ENCODE peak calls at places on chromosomes 3 and 15, in nine cellular contexts. One of them, this sample, is unnamed.
A peak's percentile ranks its signal among the peaks of the same experiment; 100 is the strongest.

GRCh38 chr3:176872771-176873209 is 324.5 kb downstream of the TBL1XR1 start:
- DNase-seq in activated T-helper 1 cell treated with anti-CD3 and anti-CD28 coated beads, Interleukin-2, amount 50 U/mL, for 16 hours: no peak
- DNase-seq in fibroblast of lung: peak; percentile 43
- DNase-seq in neural crest cell: peak; percentile 45
- DNase-seq in MV-4-11: peak; percentile 10
- DNase-seq in stimulated activated CD8-positive, alpha-beta memory T cell treated with anti-CD3 and anti-CD28 coated beads, Interleukin-15, amount 100 ng/mL, for 48 hours: peak; percentile 9
- DNase-seq in activated T-cell treated with anti-CD3 and anti-CD28 coated beads, Interleukin-2, amount 50 U/mL, for 72 hours: peak; percentile 55
- DNase-seq in progenitor cell of endocrine pancreas: no peak
- DNase-seq in frontal cortex: no peak
- DNase-seq in this sample: peak; percentile 51

GRCh38 chr15:47553933-47554332 is 163.4 kb upstream of the SEMA6D start:
- DNase-seq in activated T-helper 1 cell treated with anti-CD3 and anti-CD28 coated beads, Interleukin-2, amount 50 U/mL, for 16 hours: no peak
- DNase-seq in fibroblast of lung: no peak
- DNase-seq in neural crest cell: no peak
- DNase-seq in MV-4-11: peak; percentile 3
- DNase-seq in stimulated activated CD8-positive, alpha-beta memory T cell treated with anti-CD3 and anti-CD28 coated beads, Interleukin-15, amount 100 ng/mL, for 48 hours: no peak
- DNase-seq in activated T-cell treated with anti-CD3 and anti-CD28 coated beads, Interleukin-2, amount 50 U/mL, for 72 hours: no peak
- DNase-seq in progenitor cell of endocrine pancreas: no peak
- DNase-seq in frontal cortex: no peak
- DNase-seq in this sample: no peak

GRCh38 chr3:190017575-190018288 is 103.0 kb downstream of the P3H2 start:
- DNase-seq in activated T-helper 1 cell treated with anti-CD3 and anti-CD28 coated beads, Interleukin-2, amount 50 U/mL, for 16 hours: no peak
- DNase-seq in fibroblast of lung: peak; percentile 80
- DNase-seq in neural crest cell: no peak
- DNase-seq in MV-4-11: peak; percentile 45
- DNase-seq in stimulated activated CD8-positive, alpha-beta memory T cell treated with anti-CD3 and anti-CD28 coated beads, Interleukin-15, amount 100 ng/mL, for 48 hours: no peak
- DNase-seq in activated T-cell treated with anti-CD3 and anti-CD28 coated beads, Interleukin-2, amount 50 U/mL, for 72 hours: no peak
- DNase-seq in progenitor cell of endocrine pancreas: no peak
- DNase-seq in frontal cortex: no peak
- DNase-seq in this sample: no peak

GRCh38 chr3:43691120-43692002 is 623 bp downstream of the ABHD5 start:
- DNase-seq in activated T-helper 1 cell treated with anti-CD3 and anti-CD28 coated beads, Interleukin-2, amount 50 U/mL, for 16 hours: peak; percentile 9
- DNase-seq in fibroblast of lung: peak; percentile 49
- DNase-seq in neural crest cell: peak; percentile 61
- DNase-seq in MV-4-11: no peak
- DNase-seq in stimulated activated CD8-positive, alpha-beta memory T cell treated with anti-CD3 and anti-CD28 coated beads, Interleukin-15, amount 100 ng/mL, for 48 hours: peak; percentile 32
- DNase-seq in activated T-cell treated with anti-CD3 and anti-CD28 coated beads, Interleukin-2, amount 50 U/mL, for 72 hours: peak; percentile 67
- DNase-seq in progenitor cell of endocrine pancreas: peak; percentile 64
- DNase-seq in frontal cortex: peak; percentile 42
- DNase-seq in this sample: peak; percentile 63

GRCh38 chr3:101850327-101851048 is 1.2 kb downstream of the NFKBIZ start:
- DNase-seq in activated T-helper 1 cell treated with anti-CD3 and anti-CD28 coated beads, Interleukin-2, amount 50 U/mL, for 16 hours: no peak
- DNase-seq in fibroblast of lung: peak; percentile 75
- DNase-seq in neural crest cell: no peak
- DNase-seq in MV-4-11: peak; percentile 71
- DNase-seq in stimulated activated CD8-positive, alpha-beta memory T cell treated with anti-CD3 and anti-CD28 coated beads, Interleukin-15, amount 100 ng/mL, for 48 hours: peak; percentile 20
- DNase-seq in activated T-cell treated with anti-CD3 and anti-CD28 coated beads, Interleukin-2, amount 50 U/mL, for 72 hours: peak; percentile 78
- DNase-seq in progenitor cell of endocrine pancreas: no peak
- DNase-seq in frontal cortex: no peak
- DNase-seq in this sample: peak; percentile 60

GRCh38 chr3:178479860-178480259 is 56.4 kb upstream of the KCNMB2 start:
- DNase-seq in activated T-helper 1 cell treated with anti-CD3 and anti-CD28 coated beads, Interleukin-2, amount 50 U/mL, for 16 hours: no peak
- DNase-seq in fibroblast of lung: no peak
- DNase-seq in neural crest cell: no peak
- DNase-seq in MV-4-11: no peak
- DNase-seq in stimulated activated CD8-positive, alpha-beta memory T cell treated with anti-CD3 and anti-CD28 coated beads, Interleukin-15, amount 100 ng/mL, for 48 hours: no peak
- DNase-seq in activated T-cell treated with anti-CD3 and anti-CD28 coated beads, Interleukin-2, amount 50 U/mL, for 72 hours: no peak
- DNase-seq in progenitor cell of endocrine pancreas: no peak
- DNase-seq in frontal cortex: no peak
- DNase-seq in this sample: no peak

GRCh38 chr3:131705558-131706051 is 202.8 kb upstream of the MRPL3 start:
- DNase-seq in activated T-helper 1 cell treated with anti-CD3 and anti-CD28 coated beads, Interleukin-2, amount 50 U/mL, for 16 hours: no peak
- DNase-seq in fibroblast of lung: peak; percentile 76
- DNase-seq in neural crest cell: no peak
- DNase-seq in MV-4-11: no peak
- DNase-seq in stimulated activated CD8-positive, alpha-beta memory T cell treated with anti-CD3 and anti-CD28 coated beads, Interleukin-15, amount 100 ng/mL, for 48 hours: no peak
- DNase-seq in activated T-cell treated with anti-CD3 and anti-CD28 coated beads, Interleukin-2, amount 50 U/mL, for 72 hours: no peak
- DNase-seq in progenitor cell of endocrine pancreas: no peak
- DNase-seq in frontal cortex: no peak
- DNase-seq in this sample: no peak

GRCh38 chr3:62095756-62096155 is 277.6 kb downstream of the FEZF2 start:
- DNase-seq in activated T-helper 1 cell treated with anti-CD3 and anti-CD28 coated beads, Interleukin-2, amount 50 U/mL, for 16 hours: no peak
- DNase-seq in fibroblast of lung: no peak
- DNase-seq in neural crest cell: no peak
- DNase-seq in MV-4-11: no peak
- DNase-seq in stimulated activated CD8-positive, alpha-beta memory T cell treated with anti-CD3 and anti-CD28 coated beads, Interleukin-15, amount 100 ng/mL, for 48 hours: no peak
- DNase-seq in activated T-cell treated with anti-CD3 and anti-CD28 coated beads, Interleukin-2, amount 50 U/mL, for 72 hours: no peak
- DNase-seq in progenitor cell of endocrine pancreas: no peak
- DNase-seq in frontal cortex: no peak
- DNase-seq in this sample: no peak

GRCh38 chr15:55796321-55796965 is 53.5 kb upstream of the PRTG start:
- DNase-seq in activated T-helper 1 cell treated with anti-CD3 and anti-CD28 coated beads, Interleukin-2, amount 50 U/mL, for 16 hours: no peak
- DNase-seq in fibroblast of lung: peak; percentile 27
- DNase-seq in neural crest cell: no peak
- DNase-seq in MV-4-11: no peak
- DNase-seq in stimulated activated CD8-positive, alpha-beta memory T cell treated with anti-CD3 and anti-CD28 coated beads, Interleukin-15, amount 100 ng/mL, for 48 hours: no peak
- DNase-seq in activated T-cell treated with anti-CD3 and anti-CD28 coated beads, Interleukin-2, amount 50 U/mL, for 72 hours: no peak
- DNase-seq in progenitor cell of endocrine pancreas: no peak
- DNase-seq in frontal cortex: no peak
- DNase-seq in this sample: no peak

GRCh38 chr3:123936400-123936799 is 24.6 kb downstream of the CCDC14 start:
- DNase-seq in activated T-helper 1 cell treated with anti-CD3 and anti-CD28 coated beads, Interleukin-2, amount 50 U/mL, for 16 hours: no peak
- DNase-seq in fibroblast of lung: no peak
- DNase-seq in neural crest cell: no peak
- DNase-seq in MV-4-11: no peak
- DNase-seq in stimulated activated CD8-positive, alpha-beta memory T cell treated with anti-CD3 and anti-CD28 coated beads, Interleukin-15, amount 100 ng/mL, for 48 hours: no peak
- DNase-seq in activated T-cell treated with anti-CD3 and anti-CD28 coated beads, Interleukin-2, amount 50 U/mL, for 72 hours: no peak
- DNase-seq in progenitor cell of endocrine pancreas: no peak
- DNase-seq in frontal cortex: no peak
- DNase-seq in this sample: no peak

GRCh38 chr3:43970351-43970750 is 271.3 kb upstream of the TOPAZ1 start:
- DNase-seq in activated T-helper 1 cell treated with anti-CD3 and anti-CD28 coated beads, Interleukin-2, amount 50 U/mL, for 16 hours: no peak
- DNase-seq in fibroblast of lung: no peak
- DNase-seq in neural crest cell: no peak
- DNase-seq in MV-4-11: no peak
- DNase-seq in stimulated activated CD8-positive, alpha-beta memory T cell treated with anti-CD3 and anti-CD28 coated beads, Interleukin-15, amount 100 ng/mL, for 48 hours: no peak
- DNase-seq in activated T-cell treated with anti-CD3 and anti-CD28 coated beads, Interleukin-2, amount 50 U/mL, for 72 hours: no peak
- DNase-seq in progenitor cell of endocrine pancreas: no peak
- DNase-seq in frontal cortex: no peak
- DNase-seq in this sample: no peak

GRCh38 chr15:91408476-91409076 is 308.5 kb downstream of the SV2B start:
- DNase-seq in activated T-helper 1 cell treated with anti-CD3 and anti-CD28 coated beads, Interleukin-2, amount 50 U/mL, for 16 hours: no peak
- DNase-seq in fibroblast of lung: peak; percentile 60
- DNase-seq in neural crest cell: no peak
- DNase-seq in MV-4-11: peak; percentile 15
- DNase-seq in stimulated activated CD8-positive, alpha-beta memory T cell treated with anti-CD3 and anti-CD28 coated beads, Interleukin-15, amount 100 ng/mL, for 48 hours: no peak
- DNase-seq in activated T-cell treated with anti-CD3 and anti-CD28 coated beads, Interleukin-2, amount 50 U/mL, for 72 hours: no peak
- DNase-seq in progenitor cell of endocrine pancreas: peak; percentile 10
- DNase-seq in frontal cortex: no peak
- DNase-seq in this sample: no peak

GRCh38 chr3:186854954-186855353 is 12.4 kb downstream of the ADIPOQ start:
- DNase-seq in activated T-helper 1 cell treated with anti-CD3 and anti-CD28 coated beads, Interleukin-2, amount 50 U/mL, for 16 hours: no peak
- DNase-seq in fibroblast of lung: no peak
- DNase-seq in neural crest cell: no peak
- DNase-seq in MV-4-11: no peak
- DNase-seq in stimulated activated CD8-positive, alpha-beta memory T cell treated with anti-CD3 and anti-CD28 coated beads, Interleukin-15, amount 100 ng/mL, for 48 hours: no peak
- DNase-seq in activated T-cell treated with anti-CD3 and anti-CD28 coated beads, Interleukin-2, amount 50 U/mL, for 72 hours: no peak
- DNase-seq in progenitor cell of endocrine pancreas: no peak
- DNase-seq in frontal cortex: no peak
- DNase-seq in this sample: no peak

GRCh38 chr3:1600206-1600605 is 498.5 kb upstream of the CNTN4 start:
- DNase-seq in activated T-helper 1 cell treated with anti-CD3 and anti-CD28 coated beads, Interleukin-2, amount 50 U/mL, for 16 hours: no peak
- DNase-seq in fibroblast of lung: no peak
- DNase-seq in neural crest cell: no peak
- DNase-seq in MV-4-11: no peak
- DNase-seq in stimulated activated CD8-positive, alpha-beta memory T cell treated with anti-CD3 and anti-CD28 coated beads, Interleukin-15, amount 100 ng/mL, for 48 hours: no peak
- DNase-seq in activated T-cell treated with anti-CD3 and anti-CD28 coated beads, Interleukin-2, amount 50 U/mL, for 72 hours: no peak
- DNase-seq in progenitor cell of endocrine pancreas: no peak
- DNase-seq in frontal cortex: no peak
- DNase-seq in this sample: no peak

GRCh38 chr3:14216257-14217048 is 37.8 kb downstream of the LSM3 start:
- DNase-seq in activated T-helper 1 cell treated with anti-CD3 and anti-CD28 coated beads, Interleukin-2, amount 50 U/mL, for 16 hours: peak; percentile 30
- DNase-seq in fibroblast of lung: peak; percentile 86
- DNase-seq in neural crest cell: peak; percentile 25
- DNase-seq in MV-4-11: no peak
- DNase-seq in stimulated activated CD8-positive, alpha-beta memory T cell treated with anti-CD3 and anti-CD28 coated beads, Interleukin-15, amount 100 ng/mL, for 48 hours: peak; percentile 28
- DNase-seq in activated T-cell treated with anti-CD3 and anti-CD28 coated beads, Interleukin-2, amount 50 U/mL, for 72 hours: peak; percentile 32
- DNase-seq in progenitor cell of endocrine pancreas: peak; percentile 33
- DNase-seq in frontal cortex: no peak
- DNase-seq in this sample: no peak

GRCh38 chr15:50339717-50340116 is 15.3 kb downstream of the GABPB1 start:
- DNase-seq in activated T-helper 1 cell treated with anti-CD3 and anti-CD28 coated beads, Interleukin-2, amount 50 U/mL, for 16 hours: no peak
- DNase-seq in fibroblast of lung: no peak
- DNase-seq in neural crest cell: no peak
- DNase-seq in MV-4-11: no peak
- DNase-seq in stimulated activated CD8-positive, alpha-beta memory T cell treated with anti-CD3 and anti-CD28 coated beads, Interleukin-15, amount 100 ng/mL, for 48 hours: no peak
- DNase-seq in activated T-cell treated with anti-CD3 and anti-CD28 coated beads, Interleukin-2, amount 50 U/mL, for 72 hours: no peak
- DNase-seq in progenitor cell of endocrine pancreas: no peak
- DNase-seq in frontal cortex: no peak
- DNase-seq in this sample: no peak

GRCh38 chr3:40780341-40780800 is 255.6 kb downstream of the ZNF621 start:
- DNase-seq in activated T-helper 1 cell treated with anti-CD3 and anti-CD28 coated beads, Interleukin-2, amount 50 U/mL, for 16 hours: no peak
- DNase-seq in fibroblast of lung: no peak
- DNase-seq in neural crest cell: peak; percentile 65
- DNase-seq in MV-4-11: no peak
- DNase-seq in stimulated activated CD8-positive, alpha-beta memory T cell treated with anti-CD3 and anti-CD28 coated beads, Interleukin-15, amount 100 ng/mL, for 48 hours: no peak
- DNase-seq in activated T-cell treated with anti-CD3 and anti-CD28 coated beads, Interleukin-2, amount 50 U/mL, for 72 hours: no peak
- DNase-seq in progenitor cell of endocrine pancreas: no peak
- DNase-seq in frontal cortex: peak; percentile 28
- DNase-seq in this sample: no peak

GRCh38 chr3:110878692-110879091 is 192.9 kb upstream of the NECTIN3 start:
- DNase-seq in activated T-helper 1 cell treated with anti-CD3 and anti-CD28 coated beads, Interleukin-2, amount 50 U/mL, for 16 hours: no peak
- DNase-seq in fibroblast of lung: no peak
- DNase-seq in neural crest cell: no peak
- DNase-seq in MV-4-11: no peak
- DNase-seq in stimulated activated CD8-positive, alpha-beta memory T cell treated with anti-CD3 and anti-CD28 coated beads, Interleukin-15, amount 100 ng/mL, for 48 hours: no peak
- DNase-seq in activated T-cell treated with anti-CD3 and anti-CD28 coated beads, Interleukin-2, amount 50 U/mL, for 72 hours: no peak
- DNase-seq in progenitor cell of endocrine pancreas: no peak
- DNase-seq in frontal cortex: no peak
- DNase-seq in this sample: no peak

GRCh38 chr3:54572197-54572895 is 355.5 kb downstream of the LRTM1 start:
- DNase-seq in activated T-helper 1 cell treated with anti-CD3 and anti-CD28 coated beads, Interleukin-2, amount 50 U/mL, for 16 hours: no peak
- DNase-seq in fibroblast of lung: peak; percentile 64
- DNase-seq in neural crest cell: no peak
- DNase-seq in MV-4-11: no peak
- DNase-seq in stimulated activated CD8-positive, alpha-beta memory T cell treated with anti-CD3 and anti-CD28 coated beads, Interleukin-15, amount 100 ng/mL, for 48 hours: no peak
- DNase-seq in activated T-cell treated with anti-CD3 and anti-CD28 coated beads, Interleukin-2, amount 50 U/mL, for 72 hours: no peak
- DNase-seq in progenitor cell of endocrine pancreas: no peak
- DNase-seq in frontal cortex: no peak
- DNase-seq in this sample: no peak

GRCh38 chr3:43477600-43477999 is 144.2 kb downstream of the ANO10 start:
- DNase-seq in activated T-helper 1 cell treated with anti-CD3 and anti-CD28 coated beads, Interleukin-2, amount 50 U/mL, for 16 hours: peak; percentile 34
- DNase-seq in fibroblast of lung: no peak
- DNase-seq in neural crest cell: no peak
- DNase-seq in MV-4-11: no peak
- DNase-seq in stimulated activated CD8-positive, alpha-beta memory T cell treated with anti-CD3 and anti-CD28 coated beads, Interleukin-15, amount 100 ng/mL, for 48 hours: peak; percentile 37
- DNase-seq in activated T-cell treated with anti-CD3 and anti-CD28 coated beads, Interleukin-2, amount 50 U/mL, for 72 hours: peak; percentile 65
- DNase-seq in progenitor cell of endocrine pancreas: no peak
- DNase-seq in frontal cortex: no peak
- DNase-seq in this sample: peak; percentile 6

GRCh38 chr15:59222106-59222505 is 15.5 kb downstream of the LDHAL6B start:
- DNase-seq in activated T-helper 1 cell treated with anti-CD3 and anti-CD28 coated beads, Interleukin-2, amount 50 U/mL, for 16 hours: no peak
- DNase-seq in fibroblast of lung: peak; percentile 92
- DNase-seq in neural crest cell: no peak
- DNase-seq in MV-4-11: no peak
- DNase-seq in stimulated activated CD8-positive, alpha-beta memory T cell treated with anti-CD3 and anti-CD28 coated beads, Interleukin-15, amount 100 ng/mL, for 48 hours: no peak
- DNase-seq in activated T-cell treated with anti-CD3 and anti-CD28 coated beads, Interleukin-2, amount 50 U/mL, for 72 hours: no peak
- DNase-seq in progenitor cell of endocrine pancreas: no peak
- DNase-seq in frontal cortex: no peak
- DNase-seq in this sample: no peak

GRCh38 chr15:39785139-39785538 is 2.5 kb upstream of the FSIP1 start:
- DNase-seq in activated T-helper 1 cell treated with anti-CD3 and anti-CD28 coated beads, Interleukin-2, amount 50 U/mL, for 16 hours: no peak
- DNase-seq in fibroblast of lung: no peak
- DNase-seq in neural crest cell: no peak
- DNase-seq in MV-4-11: no peak
- DNase-seq in stimulated activated CD8-positive, alpha-beta memory T cell treated with anti-CD3 and anti-CD28 coated beads, Interleukin-15, amount 100 ng/mL, for 48 hours: no peak
- DNase-seq in activated T-cell treated with anti-CD3 and anti-CD28 coated beads, Interleukin-2, amount 50 U/mL, for 72 hours: no peak
- DNase-seq in progenitor cell of endocrine pancreas: no peak
- DNase-seq in frontal cortex: no peak
- DNase-seq in this sample: no peak

GRCh38 chr3:52845691-52846426 is 11.0 kb upstream of the MUSTN1 start:
- DNase-seq in activated T-helper 1 cell treated with anti-CD3 and anti-CD28 coated beads, Interleukin-2, amount 50 U/mL, for 16 hours: no peak
- DNase-seq in fibroblast of lung: no peak
- DNase-seq in neural crest cell: no peak
- DNase-seq in MV-4-11: no peak
- DNase-seq in stimulated activated CD8-positive, alpha-beta memory T cell treated with anti-CD3 and anti-CD28 coated beads, Interleukin-15, amount 100 ng/mL, for 48 hours: no peak
- DNase-seq in activated T-cell treated with anti-CD3 and anti-CD28 coated beads, Interleukin-2, amount 50 U/mL, for 72 hours: peak; percentile 34
- DNase-seq in progenitor cell of endocrine pancreas: no peak
- DNase-seq in frontal cortex: no peak
- DNase-seq in this sample: no peak

GRCh38 chr15:96107922-96108321 is 222.6 kb upstream of the NR2F2 start:
- DNase-seq in activated T-helper 1 cell treated with anti-CD3 and anti-CD28 coated beads, Interleukin-2, amount 50 U/mL, for 16 hours: no peak
- DNase-seq in fibroblast of lung: peak; percentile 81
- DNase-seq in neural crest cell: no peak
- DNase-seq in MV-4-11: no peak
- DNase-seq in stimulated activated CD8-positive, alpha-beta memory T cell treated with anti-CD3 and anti-CD28 coated beads, Interleukin-15, amount 100 ng/mL, for 48 hours: no peak
- DNase-seq in activated T-cell treated with anti-CD3 and anti-CD28 coated beads, Interleukin-2, amount 50 U/mL, for 72 hours: no peak
- DNase-seq in progenitor cell of endocrine pancreas: no peak
- DNase-seq in frontal cortex: no peak
- DNase-seq in this sample: no peak

GRCh38 chr15:32861741-32862140 is 143.9 kb downstream of the GREM1 start:
- DNase-seq in activated T-helper 1 cell treated with anti-CD3 and anti-CD28 coated beads, Interleukin-2, amount 50 U/mL, for 16 hours: no peak
- DNase-seq in fibroblast of lung: peak; percentile 80
- DNase-seq in neural crest cell: peak; percentile 14
- DNase-seq in MV-4-11: peak; percentile 80
- DNase-seq in stimulated activated CD8-positive, alpha-beta memory T cell treated with anti-CD3 and anti-CD28 coated beads, Interleukin-15, amount 100 ng/mL, for 48 hours: no peak
- DNase-seq in activated T-cell treated with anti-CD3 and anti-CD28 coated beads, Interleukin-2, amount 50 U/mL, for 72 hours: no peak
- DNase-seq in progenitor cell of endocrine pancreas: no peak
- DNase-seq in frontal cortex: peak; percentile 6
- DNase-seq in this sample: no peak

GRCh38 chr15:64502537-64502936 is 42.2 kb downstream of the ZNF609 start:
- DNase-seq in activated T-helper 1 cell treated with anti-CD3 and anti-CD28 coated beads, Interleukin-2, amount 50 U/mL, for 16 hours: no peak
- DNase-seq in fibroblast of lung: peak; percentile 21
- DNase-seq in neural crest cell: no peak
- DNase-seq in MV-4-11: peak; percentile 40
- DNase-seq in stimulated activated CD8-positive, alpha-beta memory T cell treated with anti-CD3 and anti-CD28 coated beads, Interleukin-15, amount 100 ng/mL, for 48 hours: no peak
- DNase-seq in activated T-cell treated with anti-CD3 and anti-CD28 coated beads, Interleukin-2, amount 50 U/mL, for 72 hours: no peak
- DNase-seq in progenitor cell of endocrine pancreas: no peak
- DNase-seq in frontal cortex: no peak
- DNase-seq in this sample: no peak

GRCh38 chr3:197083486-197083885 is 53.9 kb upstream of the MELTF start:
- DNase-seq in activated T-helper 1 cell treated with anti-CD3 and anti-CD28 coated beads, Interleukin-2, amount 50 U/mL, for 16 hours: no peak
- DNase-seq in fibroblast of lung: peak; percentile 90
- DNase-seq in neural crest cell: no peak
- DNase-seq in MV-4-11: peak; percentile 71
- DNase-seq in stimulated activated CD8-positive, alpha-beta memory T cell treated with anti-CD3 and anti-CD28 coated beads, Interleukin-15, amount 100 ng/mL, for 48 hours: peak; percentile 26
- DNase-seq in activated T-cell treated with anti-CD3 and anti-CD28 coated beads, Interleukin-2, amount 50 U/mL, for 72 hours: peak; percentile 46
- DNase-seq in progenitor cell of endocrine pancreas: no peak
- DNase-seq in frontal cortex: no peak
- DNase-seq in this sample: peak; percentile 30

GRCh38 chr15:73935547-73935946 is 9.3 kb downstream of the LOXL1 start:
- DNase-seq in activated T-helper 1 cell treated with anti-CD3 and anti-CD28 coated beads, Interleukin-2, amount 50 U/mL, for 16 hours: no peak
- DNase-seq in fibroblast of lung: no peak
- DNase-seq in neural crest cell: no peak
- DNase-seq in MV-4-11: no peak
- DNase-seq in stimulated activated CD8-positive, alpha-beta memory T cell treated with anti-CD3 and anti-CD28 coated beads, Interleukin-15, amount 100 ng/mL, for 48 hours: no peak
- DNase-seq in activated T-cell treated with anti-CD3 and anti-CD28 coated beads, Interleukin-2, amount 50 U/mL, for 72 hours: no peak
- DNase-seq in progenitor cell of endocrine pancreas: no peak
- DNase-seq in frontal cortex: no peak
- DNase-seq in this sample: no peak

GRCh38 chr15:49428392-49429095 is 5.5 kb downstream of the FGF7 start:
- DNase-seq in activated T-helper 1 cell treated with anti-CD3 and anti-CD28 coated beads, Interleukin-2, amount 50 U/mL, for 16 hours: no peak
- DNase-seq in fibroblast of lung: peak; percentile 40
- DNase-seq in neural crest cell: no peak
- DNase-seq in MV-4-11: no peak
- DNase-seq in stimulated activated CD8-positive, alpha-beta memory T cell treated with anti-CD3 and anti-CD28 coated beads, Interleukin-15, amount 100 ng/mL, for 48 hours: no peak
- DNase-seq in activated T-cell treated with anti-CD3 and anti-CD28 coated beads, Interleukin-2, amount 50 U/mL, for 72 hours: no peak
- DNase-seq in progenitor cell of endocrine pancreas: no peak
- DNase-seq in frontal cortex: no peak
- DNase-seq in this sample: no peak

GRCh38 chr3:13547591-13548371 is 1.1 kb upstream of the FBLN2 start:
- DNase-seq in activated T-helper 1 cell treated with anti-CD3 and anti-CD28 coated beads, Interleukin-2, amount 50 U/mL, for 16 hours: no peak
- DNase-seq in fibroblast of lung: no peak
- DNase-seq in neural crest cell: no peak
- DNase-seq in MV-4-11: no peak
- DNase-seq in stimulated activated CD8-positive, alpha-beta memory T cell treated with anti-CD3 and anti-CD28 coated beads, Interleukin-15, amount 100 ng/mL, for 48 hours: no peak
- DNase-seq in activated T-cell treated with anti-CD3 and anti-CD28 coated beads, Interleukin-2, amount 50 U/mL, for 72 hours: no peak
- DNase-seq in progenitor cell of endocrine pancreas: no peak
- DNase-seq in frontal cortex: no peak
- DNase-seq in this sample: no peak

GRCh38 chr15:55742927-55743614 is at the start of gene PRTG:
- DNase-seq in activated T-helper 1 cell treated with anti-CD3 and anti-CD28 coated beads, Interleukin-2, amount 50 U/mL, for 16 hours: no peak
- DNase-seq in fibroblast of lung: peak; percentile 83
- DNase-seq in neural crest cell: peak; percentile 96
- DNase-seq in MV-4-11: no peak
- DNase-seq in stimulated activated CD8-positive, alpha-beta memory T cell treated with anti-CD3 and anti-CD28 coated beads, Interleukin-15, amount 100 ng/mL, for 48 hours: no peak
- DNase-seq in activated T-cell treated with anti-CD3 and anti-CD28 coated beads, Interleukin-2, amount 50 U/mL, for 72 hours: no peak
- DNase-seq in progenitor cell of endocrine pancreas: peak; percentile 88
- DNase-seq in frontal cortex: peak; percentile 68
- DNase-seq in this sample: no peak

This sample was measured in activated naive CD4-positive, alpha-beta T cell treated with anti-CD3 and anti-CD28 coated beads, Interleukin-2, amount 50 U/mL, for 72 hours.